ENCODE peak calls at places on chromosomes 2 and 18, in five cellular contexts. V is Calu3, O is sigmoid colon, L is RWPE1, I is stomach. C is an unnamed sample.

GRCh38 chr2:231707625-231708049 is 688 bp upstream of the PTMA start:
- DNase-seq in V (no peak), O (no peak), L (no peak), I (no peak), C (no peak)

GRCh38 chr18:27277554-27277953 is 92.4 kb upstream of the CHST9 start:
- DNase-seq in V (no peak), O (no peak), L (no peak), I (no peak), C (no peak)

GRCh38 chr2:163774862-163775261 is 39.1 kb upstream of the FIGN start:
- DNase-seq in V (peak; percentile 46), O (no peak), L (peak; percentile 85), I (no peak), C (no peak)

GRCh38 chr2:155689791-155690190 is 642.7 kb downstream of the NR4A2 start:
- DNase-seq in V (no peak), O (no peak), L (no peak), I (no peak), C (no peak)

GRCh38 chr2:165475270-165476004 is 5.9 kb downstream of the CSRNP3 start:
- DNase-seq in V (no peak), O (no peak), L (no peak), I (no peak), C (no peak)

GRCh38 chr18:13500227-13500865 is 226.0 kb downstream of the FAM210A start:
- DNase-seq in V (no peak), O (no peak), L (peak; percentile 41), I (no peak), C (no peak)

GRCh38 chr2:29053223-29053622 is 21.1 kb downstream of the PCARE start:
- DNase-seq in V (peak; percentile 27), O (peak; percentile 45), L (peak; percentile 62), I (no peak), C (no peak)

GRCh38 chr2:21664083-21664482 is 540.3 kb downstream of the TDRD15 start:
- DNase-seq in V (no peak), O (no peak), L (no peak), I (no peak), C (no peak)

GRCh38 chr18:76437011-76437410 is 58.0 kb downstream of the ZNF516 start:
- DNase-seq in V (no peak), O (peak; percentile 90), L (no peak), I (no peak), C (peak; percentile 75)

GRCh38 chr18:8480506-8481328 is 128.5 kb upstream of the RAB12 start:
- DNase-seq in V (peak; percentile 50), O (peak; percentile 73), L (peak; percentile 46), I (peak; percentile 34), C (no peak)

GRCh38 chr2:102489646-102490045 is 16.6 kb downstream of the SLC9A4 start:
- DNase-seq in V (no peak), O (no peak), L (no peak), I (no peak), C (no peak)

GRCh38 chr2:9331704-9332103 is 91.6 kb downstream of the ITGB1BP1 start:
- DNase-seq in V (no peak), O (no peak), L (no peak), I (no peak), C (no peak)

GRCh38 chr2:240888890-240889573 is 6.9 kb downstream of the MAB21L4 start:
- DNase-seq in V (no peak), O (no peak), L (no peak), I (no peak), C (peak; percentile 48)

GRCh38 chr2:205748660-205749059 is 66.4 kb downstream of the NRP2 start:
- DNase-seq in V (peak; percentile 66), O (no peak), L (peak; percentile 96), I (no peak), C (no peak)

GRCh38 chr18:31101148-31102019 is 837 bp downstream of the DSC2 start:
- DNase-seq in V (peak; percentile 73), O (peak; percentile 80), L (no peak), I (peak; percentile 75), C (peak; percentile 81)

GRCh38 chr2:100807707-100808106 is 12.2 kb upstream of the NPAS2 start:
- DNase-seq in V (no peak), O (no peak), L (no peak), I (no peak), C (no peak)

GRCh38 chr18:46155652-46156051 is 51.5 kb downstream of the HAUS1 start:
- DNase-seq in V (peak; percentile 67), O (no peak), L (peak; percentile 33), I (no peak), C (no peak)

GRCh38 chr2:8563814-8564474 is 117.9 kb upstream of the ID2 start:
- DNase-seq in V (no peak), O (peak; percentile 28), L (no peak), I (peak; percentile 19), C (peak; percentile 54)

GRCh38 chr2:7060156-7060555 is 142.9 kb downstream of the RNF144A start:
- DNase-seq in V (no peak), O (no peak), L (no peak), I (no peak), C (no peak)

GRCh38 chr2:16552202-16552601 is 113.4 kb downstream of the CYRIA start:
- DNase-seq in V (no peak), O (no peak), L (no peak), I (no peak), C (no peak)

GRCh38 chr18:47968721-47969120 is 38.3 kb upstream of the SMAD2 start:
- DNase-seq in V (no peak), O (no peak), L (no peak), I (no peak), C (no peak)

GRCh38 chr2:16507655-16508054 is 158.0 kb downstream of the CYRIA start:
- DNase-seq in V (no peak), O (no peak), L (no peak), I (no peak), C (no peak)

GRCh38 chr18:61545281-61546245 is 212.3 kb downstream of the CDH20 start:
- DNase-seq in V (no peak), O (no peak), L (no peak), I (no peak), C (no peak)

GRCh38 chr18:32072321-32072720 is 19.4 kb upstream of the RNF138 start:
- DNase-seq in V (no peak), O (no peak), L (peak; percentile 13), I (no peak), C (no peak)

GRCh38 chr2:111119004-111119846 is 1.5 kb upstream of the BCL2L11 start:
- DNase-seq in V (no peak), O (peak; percentile 68), L (no peak), I (no peak), C (no peak)

GRCh38 chr2:43220982-43221659 is 5.3 kb downstream of the ZFP36L2 start:
- DNase-seq in V (peak; percentile 19), O (peak; percentile 92), L (no peak), I (peak; percentile 50), C (peak; percentile 92)

GRCh38 chr2:118255301-118255700 is 167.0 kb downstream of the INSIG2 start:
- DNase-seq in V (no peak), O (no peak), L (no peak), I (no peak), C (no peak)

GRCh38 chr2:48838029-48838428 is 82.5 kb upstream of the LHCGR start:
- DNase-seq in V (no peak), O (no peak), L (no peak), I (no peak), C (no peak)

GRCh38 chr2:167550448-167550847 is 662.2 kb downstream of the XIRP2 start:
- DNase-seq in V (no peak), O (no peak), L (peak; percentile 6), I (no peak), C (no peak)

GRCh38 chr2:170972508-170973224 is 43.6 kb downstream of the GORASP2 start:
- DNase-seq in V (no peak), O (no peak), L (no peak), I (no peak), C (no peak)

GRCh38 chr2:203908344-203909185 is 28.0 kb upstream of the ICOS start:
- DNase-seq in V (no peak), O (no peak), L (no peak), I (peak; percentile 40), C (no peak)

GRCh38 chr2:203905661-203906060 is 30.9 kb upstream of the ICOS start:
- DNase-seq in V (no peak), O (no peak), L (no peak), I (no peak), C (no peak)

GRCh38 chr2:203909192-203909945 is 27.2 kb upstream of the ICOS start:
- DNase-seq in V (peak; percentile 54), O (no peak), L (peak; percentile 45), I (no peak), C (no peak)

GRCh38 chr2:203913947-203914346 is 22.6 kb upstream of the ICOS start:
- DNase-seq in V (no peak), O (no peak), L (no peak), I (no peak), C (no peak)

GRCh38 chr2:203909946-203910476 is 26.6 kb upstream of the ICOS start:
- DNase-seq in V (no peak), O (no peak), L (no peak), I (no peak), C (no peak)
- TF ChIP-seq CTCF in V (no peak), O (no peak), L (peak; percentile 34), I (no peak), C (peak; percentile 65)

DNA sequence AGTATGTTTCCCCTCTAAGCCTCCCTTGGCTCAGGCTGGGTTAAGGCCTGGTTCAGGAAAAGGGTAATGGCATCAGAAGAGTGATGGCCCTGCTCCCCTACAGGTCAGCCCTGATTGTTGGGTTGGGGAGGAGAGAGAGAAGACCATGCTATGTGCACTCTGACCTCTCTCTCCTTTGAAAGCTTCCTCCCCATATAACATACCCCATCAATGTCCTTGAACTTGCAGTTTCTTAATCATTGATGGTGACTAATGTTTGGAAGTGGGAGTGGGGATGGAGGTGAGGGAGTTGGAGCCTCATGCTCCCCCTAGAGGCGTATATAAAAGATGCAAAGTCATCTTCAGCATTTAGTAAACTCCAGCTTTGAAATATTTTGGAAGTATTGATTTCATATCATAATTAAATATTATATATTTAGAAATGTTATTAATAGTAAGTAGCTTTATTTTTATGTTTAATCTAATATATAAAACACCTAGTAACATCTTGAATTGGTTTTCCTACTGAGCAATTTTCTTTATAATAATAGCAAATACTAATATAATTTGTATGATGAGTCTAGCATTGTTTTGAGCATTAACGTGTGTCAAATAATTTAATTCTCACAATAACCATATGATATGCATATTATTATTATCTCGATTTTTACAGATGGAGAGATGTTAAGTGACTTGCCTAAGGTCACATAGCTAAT is 8.8 kb downstream of the PLCL1 start:
- DNase-seq in V (peak; percentile 11), O (no peak), L (peak; percentile 80), I (no peak), C (no peak)
- TF ChIP-seq CTCF in V (peak; percentile 59), O (no peak), L (peak; percentile 49), I (no peak), C (peak; percentile 76)

GRCh38 chr18:74734013-74734444 is 136.4 kb downstream of the ZNF407 start:
- DNase-seq in V (no peak), O (no peak), L (no peak), I (no peak), C (no peak)

GRCh38 chr18:74745658-74746403 is 148.2 kb downstream of the ZNF407 start:
- DNase-seq in V (peak; percentile 44), O (no peak), L (peak; percentile 59), I (no peak), C (no peak)

GRCh38 chr18:74742573-74742972 is 144.9 kb downstream of the ZNF407 start:
- DNase-seq in V (no peak), O (no peak), L (no peak), I (no peak), C (no peak)

GRCh38 chr18:74739926-74740325 is 142.3 kb downstream of the ZNF407 start:
- DNase-seq in V (no peak), O (no peak), L (no peak), I (no peak), C (no peak)
- TF ChIP-seq CTCF in V (no peak), O (no peak), L (no peak), I (no peak), C (no peak)

GRCh38 chr18:5268874-5269273 is 26.7 kb downstream of the ZBTB14 start:
- DNase-seq in V (no peak), O (no peak), L (no peak), I (no peak), C (no peak)

GRCh38 chr18:5266721-5267120 is 28.8 kb downstream of the ZBTB14 start:
- DNase-seq in V (no peak), O (no peak), L (no peak), I (no peak), C (no peak)
- TF ChIP-seq CTCF in V (no peak), O (no peak), L (no peak), I (no peak), C (no peak)

C was measured in chondrocyte.